ENCODE peak calls at places on chromosomes 1 and 21, in four cellular contexts. N is progenitor cell of endocrine pancreas, W is GM06990, V is GM13976. H is an unnamed sample.

GRCh38 chr1:105485207-105485606 is 1571.3 kb upstream of the PRMT6 start:
- DNase-seq in W (no peak), N (no peak), V (no peak), H (no peak)

GRCh38 chr1:47785561-47786271 is 211.5 kb downstream of the TRABD2B start:
- DNase-seq in V (no peak), W (no peak), N (no peak), H (no peak)

GRCh38 chr1:205523891-205524793 is 19.7 kb downstream of the CDK18 start:
- DNase-seq in V (peak), N (peak), W (no peak), H (no peak)

GRCh38 chr1:150376110-150376509 is 12.2 kb downstream of the RPRD2 start:
- DNase-seq in V (no peak), W (no peak), N (no peak), H (no peak)

GRCh38 chr1:202575906-202576653 is 134.2 kb downstream of the SYT2 start:
- DNase-seq in N (no peak), W (no peak), V (no peak), H (no peak)

GRCh38 chr21:25296239-25296638 is 311.0 kb downstream of the MRPL39 start:
- DNase-seq in W (no peak), V (no peak), N (no peak), H (no peak)

GRCh38 chr1:8817413-8818324 is at the start of gene RERE:
- DNase-seq in N (peak), W (peak), V (peak), H (peak)

GRCh38 chr21:18248171-18248570 is 3.5 kb downstream of the CHODL start:
- DNase-seq in V (no peak), N (no peak), W (no peak), H (no peak)

GRCh38 chr1:88544166-88544565 is 139.9 kb upstream of the PKN2 start:
- DNase-seq in N (no peak), W (no peak), V (no peak), H (no peak)

GRCh38 chr21:24275613-24276012 is 1331.7 kb downstream of the MRPL39 start:
- DNase-seq in N (no peak), W (no peak), V (no peak), H (no peak)

GRCh38 chr21:36707763-36708511 is 9.0 kb downstream of the SIM2 start:
- DNase-seq in V (peak), W (no peak), N (no peak), H (no peak)

GRCh38 chr1:33301273-33301984 is 19.5 kb downstream of the A3GALT2 start:
- DNase-seq in N (no peak), W (no peak), V (no peak), H (no peak)

GRCh38 chr1:212247179-212247721 is 38.0 kb upstream of the PPP2R5A start:
- DNase-seq in N (no peak), W (no peak), V (no peak), H (no peak)

GRCh38 chr21:29547998-29548397 is 249.3 kb downstream of the BACH1 start:
- DNase-seq in W (no peak), V (no peak), N (no peak), H (no peak)

GRCh38 chr1:5975133-5975880 is 16.9 kb downstream of the NPHP4 start:
- DNase-seq in W (no peak), N (peak), V (peak), H (peak)

GRCh38 chr1:51693420-51694144 is 76.7 kb downstream of the OSBPL9 start:
- DNase-seq in V (no peak), N (no peak), W (no peak), H (no peak)

GRCh38 chr21:41950941-41951408 is 2.8 kb downstream of the C2CD2 start:
- DNase-seq in V (no peak), W (no peak), N (no peak), H (peak)

GRCh38 chr1:84574936-84575335 is 696 bp upstream of the CTBS start:
- DNase-seq in V (no peak), N (no peak), W (no peak), H (no peak)

GRCh38 chr1:215958836-215959235 is 391.7 kb downstream of the KCTD3 start:
- DNase-seq in V (no peak), N (no peak), W (no peak), H (no peak)

GRCh38 chr1:72704841-72705477 is 422.6 kb upstream of the NEGR1 start:
- DNase-seq in N (no peak), W (no peak), V (no peak), H (no peak)

GRCh38 chr1:158798531-158798930 is 17.5 kb upstream of the OR6N2 start:
- DNase-seq in W (no peak), N (no peak), V (no peak), H (no peak)
- TF ChIP-seq CTCF in W (no peak), N (peak), V (no peak), H (peak)

GRCh38 chr1:200980873-200981272 is 42.6 kb downstream of the KIF21B start:
- DNase-seq in V (no peak), N (no peak), W (no peak), H (no peak)
- TF ChIP-seq CTCF in V (no peak), N (no peak), W (no peak), H (no peak)

GRCh38 chr1:43930168-43930948 is 3.2 kb upstream of the ARTN start:
- DNase-seq in V (peak), N (no peak), W (no peak), H (no peak)
- TF ChIP-seq CTCF in V (peak), N (peak), W (peak), H (peak)

GRCh38 chr1:3856923-3857790 is at the start of the genes CEP104 and DFFB:
- DNase-seq in N (peak), W (peak), V (peak), H (peak)
- TF ChIP-seq CTCF in N (peak), W (peak), V (peak), H (peak)

H was measured in chondrocyte.